ENCODE peak calls at places on chromosomes 4 and X, in eight cellular contexts. One of them, this sample, is unnamed.

GRCh38 chr4:170047774-170048354 is 21.7 kb upstream of the MFAP3L start:
- DNase-seq in HepG2: peak; percentile 53
- DNase-seq in upper lobe of left lung: no peak
- DNase-seq in tibial nerve: peak; percentile 65
- DNase-seq in suprapubic skin: no peak
- DNase-seq in transverse colon: peak; percentile 50
- DNase-seq in stomach: peak; percentile 60
- DNase-seq in A549: peak; percentile 8
- DNase-seq in this sample: no peak

GRCh38 chr4:116357758-116358157 is 727.6 kb downstream of the TRAM1L1 start:
- DNase-seq in transverse colon: peak; percentile 11
- DNase-seq in stomach: peak; percentile 48
- DNase-seq in upper lobe of left lung: no peak
- DNase-seq in A549: no peak
- DNase-seq in tibial nerve: no peak
- DNase-seq in suprapubic skin: no peak
- DNase-seq in HepG2: peak; percentile 30
- DNase-seq in this sample: no peak

GRCh38 chrX:40189018-40189417 is 91.3 kb upstream of the BCOR start:
- DNase-seq in tibial nerve: no peak
- DNase-seq in HepG2: no peak
- DNase-seq in A549: no peak
- DNase-seq in suprapubic skin: no peak
- DNase-seq in stomach: no peak
- DNase-seq in upper lobe of left lung: no peak
- DNase-seq in transverse colon: no peak
- DNase-seq in this sample: no peak

GRCh38 chrX:103879339-103879738 is 47.3 kb upstream of the RAB9B start:
- DNase-seq in HepG2: no peak
- DNase-seq in stomach: no peak
- DNase-seq in transverse colon: no peak
- DNase-seq in A549: no peak
- DNase-seq in upper lobe of left lung: no peak
- DNase-seq in tibial nerve: no peak
- DNase-seq in suprapubic skin: no peak
- DNase-seq in this sample: no peak

GRCh38 chrX:11770320-11770719 is 12.3 kb downstream of the MSL3 start:
- DNase-seq in A549: peak; percentile 49
- DNase-seq in transverse colon: peak; percentile 28
- DNase-seq in suprapubic skin: no peak
- DNase-seq in tibial nerve: no peak
- DNase-seq in HepG2: peak; percentile 23
- DNase-seq in upper lobe of left lung: no peak
- DNase-seq in stomach: peak; percentile 49
- DNase-seq in this sample: peak; percentile 38

GRCh38 chrX:53223068-53223693 is 1.8 kb downstream of the KDM5C start:
- DNase-seq in HepG2: no peak
- DNase-seq in upper lobe of left lung: no peak
- DNase-seq in transverse colon: peak; percentile 26
- DNase-seq in A549: no peak
- DNase-seq in tibial nerve: no peak
- DNase-seq in suprapubic skin: no peak
- DNase-seq in stomach: no peak
- DNase-seq in this sample: no peak

GRCh38 chrX:118627084-118627758 is 100.2 kb upstream of the IL13RA1 start:
- DNase-seq in upper lobe of left lung: no peak
- DNase-seq in suprapubic skin: no peak
- DNase-seq in tibial nerve: no peak
- DNase-seq in transverse colon: no peak
- DNase-seq in stomach: no peak
- DNase-seq in A549: peak; percentile 31
- DNase-seq in HepG2: peak; percentile 5
- DNase-seq in this sample: no peak

GRCh38 chr4:163343604-163344146 is at the start of gene NPY5R:
- DNase-seq in transverse colon: no peak
- DNase-seq in upper lobe of left lung: peak; percentile 81
- DNase-seq in HepG2: no peak
- DNase-seq in A549: no peak
- DNase-seq in suprapubic skin: peak; percentile 60
- DNase-seq in stomach: no peak
- DNase-seq in tibial nerve: no peak
- DNase-seq in this sample: no peak

GRCh38 chr4:114015444-114015899 is 36.0 kb upstream of the ARSJ start:
- DNase-seq in stomach: no peak
- DNase-seq in tibial nerve: no peak
- DNase-seq in transverse colon: no peak
- DNase-seq in A549: peak; percentile 40
- DNase-seq in suprapubic skin: no peak
- DNase-seq in upper lobe of left lung: no peak
- DNase-seq in HepG2: no peak
- DNase-seq in this sample: no peak

GRCh38 chr4:89295415-89295927 is 12.1 kb downstream of the GPRIN3 start:
- DNase-seq in upper lobe of left lung: no peak
- DNase-seq in suprapubic skin: no peak
- DNase-seq in HepG2: no peak
- DNase-seq in stomach: no peak
- DNase-seq in A549: no peak
- DNase-seq in tibial nerve: no peak
- DNase-seq in transverse colon: no peak
- DNase-seq in this sample: no peak

DNA sequence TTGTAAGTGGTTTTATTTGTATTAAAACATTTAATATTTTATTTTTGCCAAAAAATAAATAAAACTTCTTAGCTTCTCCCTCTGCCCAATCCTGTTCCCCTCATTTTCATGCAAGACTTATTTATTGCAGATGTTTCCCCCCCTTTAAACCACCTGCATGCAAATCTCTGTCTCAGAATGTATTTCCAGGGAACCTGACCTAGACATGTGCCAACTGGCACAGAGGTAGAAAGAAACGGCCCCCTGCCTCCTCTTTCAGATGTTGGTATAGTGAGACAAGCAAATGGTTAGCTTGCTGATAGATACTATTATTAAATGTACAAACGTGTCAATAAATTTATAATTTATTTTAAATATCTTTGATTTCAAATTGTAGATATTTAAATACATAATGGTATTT is 47.1 kb downstream of the KLF3 start:
- DNase-seq in stomach: no peak
- DNase-seq in tibial nerve: no peak
- DNase-seq in HepG2: no peak
- DNase-seq in upper lobe of left lung: no peak
- DNase-seq in suprapubic skin: no peak
- DNase-seq in A549: no peak
- DNase-seq in transverse colon: no peak
- DNase-seq in this sample: no peak
- TF ChIP-seq CTCF in stomach: no peak
- TF ChIP-seq CTCF in tibial nerve: no peak
- TF ChIP-seq CTCF in HepG2: no peak
- TF ChIP-seq CTCF in upper lobe of left lung: no peak
- TF ChIP-seq CTCF in suprapubic skin: no peak
- TF ChIP-seq CTCF in A549: no peak
- TF ChIP-seq CTCF in transverse colon: no peak
- TF ChIP-seq CTCF in this sample: no peak

GRCh38 chr4:185680617-185681016 is 131.4 kb downstream of the SORBS2 start:
- DNase-seq in stomach: no peak
- DNase-seq in HepG2: no peak
- DNase-seq in tibial nerve: no peak
- DNase-seq in A549: no peak
- DNase-seq in upper lobe of left lung: no peak
- DNase-seq in transverse colon: no peak
- DNase-seq in suprapubic skin: no peak
- DNase-seq in this sample: no peak

GRCh38 chr4:185681604-185682003 is 130.4 kb downstream of the SORBS2 start:
- DNase-seq in transverse colon: no peak
- DNase-seq in stomach: no peak
- DNase-seq in tibial nerve: no peak
- DNase-seq in A549: no peak
- DNase-seq in HepG2: no peak
- DNase-seq in upper lobe of left lung: no peak
- DNase-seq in suprapubic skin: no peak
- DNase-seq in this sample: no peak

GRCh38 chr4:185683896-185684295 is 128.1 kb downstream of the SORBS2 start:
- DNase-seq in A549: no peak
- DNase-seq in upper lobe of left lung: no peak
- DNase-seq in tibial nerve: no peak
- DNase-seq in suprapubic skin: no peak
- DNase-seq in HepG2: no peak
- DNase-seq in transverse colon: no peak
- DNase-seq in stomach: no peak
- DNase-seq in this sample: no peak

GRCh38 chr4:185683222-185683621 is 128.8 kb downstream of the SORBS2 start:
- DNase-seq in HepG2: no peak
- DNase-seq in upper lobe of left lung: no peak
- DNase-seq in tibial nerve: no peak
- DNase-seq in A549: no peak
- DNase-seq in suprapubic skin: no peak
- DNase-seq in stomach: no peak
- DNase-seq in transverse colon: no peak
- DNase-seq in this sample: no peak

GRCh38 chr4:185682236-185682635 is 129.8 kb downstream of the SORBS2 start:
- DNase-seq in transverse colon: no peak
- DNase-seq in stomach: no peak
- DNase-seq in upper lobe of left lung: no peak
- DNase-seq in HepG2: no peak
- DNase-seq in tibial nerve: no peak
- DNase-seq in A549: peak; percentile 12
- DNase-seq in suprapubic skin: no peak
- DNase-seq in this sample: no peak
- TF ChIP-seq EP300 in transverse colon: no peak
- TF ChIP-seq EP300 in stomach: no peak
- TF ChIP-seq EP300 in upper lobe of left lung: no peak
- TF ChIP-seq EP300 in HepG2: no peak
- TF ChIP-seq EP300 in tibial nerve: no peak
- TF ChIP-seq EP300 in A549: no peak
- TF ChIP-seq EP300 in suprapubic skin: no peak
- TF ChIP-seq EP300 in this sample: no peak

GRCh38 chr4:57156242-57156990 is 46.2 kb upstream of the IGFBP7 start:
- DNase-seq in suprapubic skin: no peak
- DNase-seq in stomach: no peak
- DNase-seq in transverse colon: no peak
- DNase-seq in upper lobe of left lung: no peak
- DNase-seq in A549: no peak
- DNase-seq in tibial nerve: no peak
- DNase-seq in HepG2: no peak
- DNase-seq in this sample: no peak

GRCh38 chr4:57157611-57158137 is 47.5 kb upstream of the IGFBP7 start:
- DNase-seq in transverse colon: no peak
- DNase-seq in HepG2: no peak
- DNase-seq in tibial nerve: no peak
- DNase-seq in suprapubic skin: no peak
- DNase-seq in A549: no peak
- DNase-seq in stomach: no peak
- DNase-seq in upper lobe of left lung: no peak
- DNase-seq in this sample: no peak

GRCh38 chr4:57158762-57159161 is 48.6 kb upstream of the IGFBP7 start:
- DNase-seq in upper lobe of left lung: no peak
- DNase-seq in HepG2: no peak
- DNase-seq in stomach: peak; percentile 30
- DNase-seq in transverse colon: no peak
- DNase-seq in tibial nerve: no peak
- DNase-seq in A549: no peak
- DNase-seq in suprapubic skin: no peak
- DNase-seq in this sample: no peak

GRCh38 chr4:57159866-57160265 is 49.7 kb upstream of the IGFBP7 start:
- DNase-seq in upper lobe of left lung: no peak
- DNase-seq in stomach: no peak
- DNase-seq in A549: no peak
- DNase-seq in suprapubic skin: no peak
- DNase-seq in HepG2: no peak
- DNase-seq in transverse colon: no peak
- DNase-seq in tibial nerve: no peak
- DNase-seq in this sample: no peak

GRCh38 chr4:57158221-57158620 is 48.0 kb upstream of the IGFBP7 start:
- DNase-seq in suprapubic skin: no peak
- DNase-seq in upper lobe of left lung: no peak
- DNase-seq in tibial nerve: no peak
- DNase-seq in A549: no peak
- DNase-seq in transverse colon: no peak
- DNase-seq in HepG2: no peak
- DNase-seq in stomach: no peak
- DNase-seq in this sample: no peak
- TF ChIP-seq CTCF in suprapubic skin: no peak
- TF ChIP-seq CTCF in upper lobe of left lung: no peak
- TF ChIP-seq CTCF in tibial nerve: no peak
- TF ChIP-seq CTCF in A549: peak; percentile 12
- TF ChIP-seq CTCF in transverse colon: no peak
- TF ChIP-seq CTCF in HepG2: no peak
- TF ChIP-seq CTCF in stomach: no peak
- TF ChIP-seq CTCF in this sample: no peak

DNA sequence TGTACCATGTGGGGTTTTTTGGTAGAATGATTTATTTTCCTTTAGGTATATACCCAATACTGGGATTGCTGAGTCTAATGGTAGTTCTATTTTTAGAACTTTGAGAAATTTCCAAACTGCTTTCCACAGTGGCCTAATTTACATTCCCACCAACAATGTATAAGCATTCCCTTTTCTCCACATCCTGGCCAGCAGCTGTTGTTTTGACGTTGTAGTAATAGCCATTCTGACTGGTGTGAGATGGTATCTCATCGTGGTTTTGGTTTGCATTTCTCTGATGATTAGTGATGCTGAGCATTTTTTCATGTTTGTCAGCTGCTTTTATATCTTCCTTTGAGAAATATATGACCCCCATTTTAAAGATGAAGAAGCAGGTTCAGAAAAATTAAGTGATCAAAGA is 153.7 kb downstream of the CBR4 start:
- DNase-seq in A549: no peak
- DNase-seq in HepG2: no peak
- DNase-seq in stomach: no peak
- DNase-seq in upper lobe of left lung: no peak
- DNase-seq in transverse colon: no peak
- DNase-seq in tibial nerve: no peak
- DNase-seq in suprapubic skin: no peak
- DNase-seq in this sample: no peak
- TF ChIP-seq EP300 in A549: no peak
- TF ChIP-seq EP300 in HepG2: no peak
- TF ChIP-seq EP300 in stomach: no peak
- TF ChIP-seq EP300 in upper lobe of left lung: no peak
- TF ChIP-seq EP300 in transverse colon: no peak
- TF ChIP-seq EP300 in tibial nerve: no peak
- TF ChIP-seq EP300 in suprapubic skin: no peak
- TF ChIP-seq EP300 in this sample: no peak

GRCh38 chrX:140292961-140293360 is 211.9 kb downstream of the SOX3 start:
- DNase-seq in stomach: no peak
- DNase-seq in HepG2: no peak
- DNase-seq in suprapubic skin: no peak
- DNase-seq in transverse colon: no peak
- DNase-seq in tibial nerve: no peak
- DNase-seq in upper lobe of left lung: no peak
- DNase-seq in A549: no peak
- DNase-seq in this sample: no peak
- TF ChIP-seq CTCF in stomach: no peak
- TF ChIP-seq CTCF in HepG2: no peak
- TF ChIP-seq CTCF in suprapubic skin: no peak
- TF ChIP-seq CTCF in transverse colon: no peak
- TF ChIP-seq CTCF in tibial nerve: no peak
- TF ChIP-seq CTCF in upper lobe of left lung: no peak
- TF ChIP-seq CTCF in A549: no peak
- TF ChIP-seq CTCF in this sample: no peak

GRCh38 chrX:15947648-15948317 is 93.2 kb upstream of the AP1S2 start:
- DNase-seq in HepG2: no peak
- DNase-seq in tibial nerve: no peak
- DNase-seq in upper lobe of left lung: no peak
- DNase-seq in transverse colon: no peak
- DNase-seq in A549: no peak
- DNase-seq in suprapubic skin: no peak
- DNase-seq in stomach: no peak
- DNase-seq in this sample: no peak
- TF ChIP-seq EP300 in HepG2: no peak
- TF ChIP-seq EP300 in tibial nerve: no peak
- TF ChIP-seq EP300 in upper lobe of left lung: no peak
- TF ChIP-seq EP300 in transverse colon: no peak
- TF ChIP-seq EP300 in A549: no peak
- TF ChIP-seq EP300 in suprapubic skin: no peak
- TF ChIP-seq EP300 in stomach: no peak
- TF ChIP-seq EP300 in this sample: no peak

GRCh38 chr4:62531731-62532130 is 1331.6 kb downstream of the ADGRL3 start:
- DNase-seq in upper lobe of left lung: no peak
- DNase-seq in tibial nerve: no peak
- DNase-seq in suprapubic skin: no peak
- DNase-seq in HepG2: no peak
- DNase-seq in transverse colon: no peak
- DNase-seq in A549: no peak
- DNase-seq in stomach: no peak
- DNase-seq in this sample: no peak
- TF ChIP-seq CTCF in upper lobe of left lung: no peak
- TF ChIP-seq CTCF in tibial nerve: no peak
- TF ChIP-seq CTCF in suprapubic skin: no peak
- TF ChIP-seq CTCF in HepG2: no peak
- TF ChIP-seq CTCF in transverse colon: no peak
- TF ChIP-seq CTCF in A549: no peak
- TF ChIP-seq CTCF in stomach: no peak
- TF ChIP-seq CTCF in this sample: no peak

This sample was measured in ovary.